ENCODE peak calls at places on chromosome 16, in eight cellular contexts. I is Panc1, B is upper lobe of left lung, Q is GM23338, R is HepG2, U is HCT116, G is K562, K is GM12878. P is an unnamed sample.

GRCh38 chr16:69089091-69089912 is 16.2 kb upstream of the HAS3 start:
- ATAC-seq in I (peak; percentile 90), B (peak; percentile 25), Q (peak; percentile 94), R (peak; percentile 96), U (peak; percentile 70), G (peak; percentile 69), K (peak; percentile 92), P (peak; percentile 34)

GRCh38 chr16:57658130-57658877 is 9.8 kb upstream of the ADGRG3 start:
- ATAC-seq in I (no peak), B (no peak), Q (no peak), R (no peak), U (no peak), G (no peak), K (no peak), P (no peak)

GRCh38 chr16:67486805-67487204 is 3.5 kb upstream of the AGRP start:
- ATAC-seq in I (no peak), B (peak; percentile 40), Q (no peak), R (no peak), U (no peak), G (no peak), K (no peak), P (no peak)

GRCh38 chr16:69833791-69834282 is 71.7 kb downstream of the WWP2 start:
- ATAC-seq in I (no peak), B (no peak), Q (peak; percentile 74), R (peak; percentile 48), U (no peak), G (no peak), K (no peak), P (no peak)

GRCh38 chr16:74874123-74874522 is 99.5 kb upstream of the FA2H start:
- ATAC-seq in I (no peak), B (no peak), Q (no peak), R (no peak), U (no peak), G (no peak), K (no peak), P (no peak)

GRCh38 chr16:20846030-20846429 is 39.7 kb downstream of the REXO5 start:
- ATAC-seq in I (no peak), B (no peak), Q (no peak), R (no peak), U (no peak), G (no peak), K (no peak), P (no peak)

GRCh38 chr16:78133919-78134318 is 34.5 kb downstream of the WWOX start:
- ATAC-seq in I (no peak), B (peak; percentile 19), Q (no peak), R (peak; percentile 88), U (no peak), G (no peak), K (no peak), P (no peak)

GRCh38 chr16:8620535-8620934 is 963 bp upstream of the METTL22 start:
- ATAC-seq in I (no peak), B (no peak), Q (no peak), R (no peak), U (no peak), G (no peak), K (no peak), P (no peak)

GRCh38 chr16:10181196-10182162 is 749 bp downstream of the GRIN2A start:
- ATAC-seq in I (peak; percentile 90), B (peak; percentile 92), Q (peak; percentile 72), R (peak; percentile 93), U (peak; percentile 93), G (peak; percentile 95), K (peak; percentile 83), P (peak; percentile 83)

GRCh38 chr16:68183033-68183432 is 52.9 kb downstream of the ESRP2 start:
- ATAC-seq in I (no peak), B (no peak), Q (no peak), R (no peak), U (no peak), G (no peak), K (no peak), P (no peak)

GRCh38 chr16:88473666-88474534 is 20.8 kb downstream of the ZFPM1 start:
- ATAC-seq in I (no peak), B (peak; percentile 84), Q (no peak), R (no peak), U (no peak), G (peak; percentile 90), K (no peak), P (peak; percentile 74)

GRCh38 chr16:64991011-64991410 is 130.9 kb downstream of the CDH11 start:
- ATAC-seq in I (no peak), B (no peak), Q (no peak), R (no peak), U (no peak), G (no peak), K (no peak), P (no peak)

GRCh38 chr16:89733792-89734191 is 12.5 kb downstream of the ZNF276 start:
- ATAC-seq in I (no peak), B (no peak), Q (no peak), R (no peak), U (no peak), G (no peak), K (no peak), P (no peak)

DNA sequence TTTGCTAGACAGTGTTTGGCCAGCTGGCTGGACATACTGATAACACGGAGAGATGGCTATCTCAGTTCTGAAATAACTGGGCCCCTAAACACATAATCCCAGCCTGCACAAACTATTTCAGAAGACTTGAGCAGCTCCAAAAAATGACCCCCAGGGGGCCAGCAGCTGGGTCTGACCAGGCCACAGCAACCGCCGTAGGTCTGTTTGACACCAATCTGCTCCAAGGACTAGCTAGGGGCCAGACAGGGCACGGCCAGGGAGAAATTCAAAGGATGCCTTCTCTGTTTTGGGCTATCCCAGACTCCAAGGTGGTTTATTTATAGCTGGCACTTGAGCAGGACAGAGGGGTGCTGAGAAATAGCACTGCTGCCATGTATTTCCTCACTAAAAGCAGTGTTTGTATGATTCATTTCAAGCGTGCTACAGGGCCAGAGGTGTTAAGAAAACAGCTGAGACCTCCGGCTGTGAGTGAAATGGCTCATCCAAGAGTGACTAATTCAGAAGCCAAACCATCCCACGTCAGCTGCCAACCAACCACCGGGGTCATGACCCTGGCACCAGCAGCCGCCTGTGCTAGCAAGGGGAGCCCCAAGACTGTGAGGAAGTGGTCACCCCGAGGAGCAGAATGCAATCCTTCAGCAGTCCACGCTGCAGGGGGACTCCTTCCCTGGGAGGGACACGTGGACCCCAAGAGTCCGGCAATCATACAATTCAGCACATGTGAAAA is 5.7 kb downstream of the GGA2 start:
- ATAC-seq in I (peak; percentile 87), B (peak; percentile 78), Q (peak; percentile 10), R (peak; percentile 62), U (peak; percentile 82), G (peak; percentile 68), K (peak; percentile 76), P (peak; percentile 91)
- TF ChIP-seq POLR2AphosphoS5 in I (no peak), B (peak; percentile 48), Q (no peak), R (no peak), U (peak; percentile 43), G (no peak), K (no peak), P (peak; percentile 67)

DNA sequence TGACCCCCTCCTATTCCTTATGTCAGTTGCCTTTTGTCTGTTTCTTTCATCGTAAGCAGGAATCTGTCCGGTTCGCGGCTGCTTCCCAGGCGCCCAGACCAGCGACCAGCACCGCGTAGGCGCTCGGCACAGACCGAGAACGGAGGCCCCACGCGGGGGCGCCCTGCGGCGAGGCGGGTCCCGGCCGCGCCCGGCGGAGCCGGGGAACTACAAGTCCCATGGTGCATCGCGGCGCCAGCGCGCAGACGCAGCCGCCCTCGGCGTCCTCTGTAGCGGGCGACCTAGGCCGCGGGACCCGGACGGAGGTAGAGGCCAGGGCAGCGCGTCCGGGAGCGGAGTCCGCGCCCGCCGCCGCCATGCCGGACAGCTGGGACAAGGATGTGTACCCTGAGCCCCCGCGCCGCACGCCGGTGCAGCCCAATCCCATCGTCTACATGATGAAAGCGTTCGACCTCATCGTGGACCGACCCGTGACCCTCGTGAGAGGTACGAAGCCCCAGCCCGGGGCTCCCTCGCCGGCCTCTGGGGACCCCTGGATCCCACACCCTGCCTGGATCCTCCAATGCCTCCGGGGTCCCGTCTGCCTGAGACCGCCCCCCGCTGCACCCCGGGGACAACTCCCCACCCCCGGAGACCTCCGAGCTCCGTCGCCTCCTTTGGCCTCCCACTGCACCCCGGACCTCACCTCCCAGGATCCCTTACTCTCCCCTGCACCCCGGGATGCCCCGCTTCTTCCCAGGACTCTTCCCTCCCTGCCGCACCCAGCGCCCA is at the start of gene NDUFB10:
- ATAC-seq in I (peak; percentile 86), B (peak; percentile 98), Q (peak; percentile 60), R (peak; percentile 74), U (peak; percentile 64), G (peak; percentile 78), K (peak; percentile 81), P (peak; percentile 97)
- TF ChIP-seq POLR2AphosphoS5 in I (peak; percentile 85), B (peak; percentile 97), Q (peak; percentile 96), R (peak; percentile 86), U (peak; percentile 98), G (peak; percentile 51), K (peak; percentile 85), P (peak; percentile 84)

GRCh38 chr16:48356633-48357376 is 28.4 kb downstream of the SIAH1 start:
- ATAC-seq in I (no peak), B (no peak), Q (no peak), R (no peak), U (no peak), G (no peak), K (no peak), P (no peak)

GRCh38 chr16:48361540-48361939 is 23.7 kb downstream of the SIAH1 start:
- ATAC-seq in I (no peak), B (no peak), Q (no peak), R (no peak), U (no peak), G (no peak), K (no peak), P (no peak)

GRCh38 chr16:48359983-48360382 is 25.2 kb downstream of the SIAH1 start:
- ATAC-seq in I (no peak), B (no peak), Q (no peak), R (no peak), U (no peak), G (no peak), K (no peak), P (no peak)

GRCh38 chr16:48361012-48361411 is 24.2 kb downstream of the SIAH1 start:
- ATAC-seq in I (no peak), B (no peak), Q (no peak), R (no peak), U (no peak), G (no peak), K (peak; percentile 25), P (no peak)

GRCh38 chr16:48358419-48358818 is 26.8 kb downstream of the SIAH1 start:
- ATAC-seq in I (no peak), B (no peak), Q (no peak), R (no peak), U (no peak), G (no peak), K (no peak), P (no peak)
- TF ChIP-seq POLR2AphosphoS5 in I (no peak), B (no peak), Q (no peak), R (no peak), U (no peak), G (no peak), K (no peak), P (no peak)

DNA sequence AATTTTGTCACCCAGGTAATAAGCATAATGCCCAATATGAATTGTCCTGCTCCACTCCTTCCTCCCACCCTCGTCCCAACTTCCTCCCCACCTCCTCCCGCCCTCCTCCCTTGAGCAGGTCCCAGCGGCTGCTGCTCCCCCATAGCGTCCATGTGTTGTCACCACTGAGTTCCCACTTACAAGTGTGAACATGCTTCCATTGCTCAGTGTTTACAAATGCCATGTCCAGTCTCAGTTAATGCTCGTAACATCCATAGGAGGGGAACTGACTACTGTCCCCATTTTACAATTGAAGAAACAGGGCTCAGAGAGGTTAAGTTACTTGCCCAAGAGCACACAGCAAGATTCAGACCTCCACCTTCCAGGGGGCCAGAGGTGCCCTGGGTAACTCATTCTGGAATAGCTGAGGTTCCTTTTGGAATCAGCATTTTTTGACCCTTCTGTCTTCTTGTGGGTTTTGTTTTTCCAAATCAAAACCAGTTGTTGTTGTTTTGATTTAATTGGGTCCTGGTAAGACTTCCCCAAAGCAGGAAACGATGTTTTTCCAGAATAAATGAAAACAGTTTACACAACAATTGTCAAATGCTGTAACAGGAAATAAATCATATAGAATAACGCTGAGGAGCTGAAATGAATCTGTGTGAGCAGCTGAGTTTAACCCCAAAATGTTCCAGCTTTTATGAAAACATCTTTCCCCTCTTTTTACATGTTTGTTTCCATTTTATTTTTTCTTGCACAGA is 74.0 kb downstream of the ZDHHC7 start:
- ATAC-seq in I (no peak), B (no peak), Q (no peak), R (no peak), U (no peak), G (no peak), K (no peak), P (no peak)
- TF ChIP-seq POLR2AphosphoS5 in I (no peak), B (no peak), Q (no peak), R (no peak), U (no peak), G (no peak), K (no peak), P (no peak)

P was measured in gastroesophageal sphincter.